ENCODE peak calls at places on chromosomes 12 and 14, in six cellular contexts. O is NCI-H146; H is psoas muscle; J is mammary epithelial cell; E is NT2/D1; T is stimulated activated naive CD4-positive, alpha-beta T cell. X is an unnamed sample.

GRCh38 chr14:74834682-74835392 is 41.1 kb downstream of the PROX2 start:
- DNase-seq in O (no peak), H (no peak), J (no peak), E (no peak), T (no peak), X (no peak)

GRCh38 chr14:50937325-50937724 is 7.0 kb downstream of the PYGL start:
- DNase-seq in O (no peak), H (no peak), J (peak; percentile 78), E (no peak), T (no peak), X (no peak)

GRCh38 chr12:75959506-75959905 is 72.1 kb downstream of the PHLDA1 start:
- DNase-seq in O (no peak), H (no peak), J (no peak), E (no peak), T (no peak), X (no peak)

GRCh38 chr12:57223191-57224165 is 6.0 kb upstream of the SHMT2 start:
- DNase-seq in O (no peak), H (no peak), J (no peak), E (no peak), T (no peak), X (no peak)

GRCh38 chr12:52727037-52727436 is 23.7 kb upstream of the KRT77 start:
- DNase-seq in O (no peak), H (no peak), J (no peak), E (no peak), T (no peak), X (no peak)

GRCh38 chr14:25042362-25043299 is 7.3 kb downstream of the STXBP6 start:
- DNase-seq in O (peak; percentile 4), H (no peak), J (no peak), E (no peak), T (no peak), X (no peak)

GRCh38 chr12:103852498-103852992 is 11.5 kb upstream of the NT5DC3 start:
- DNase-seq in O (peak; percentile 92), H (no peak), J (peak; percentile 82), E (no peak), T (no peak), X (no peak)

GRCh38 chr12:83676896-83677295 is 990.2 kb downstream of the TMTC2 start:
- DNase-seq in O (no peak), H (no peak), J (no peak), E (no peak), T (no peak), X (peak; percentile 62)

GRCh38 chr14:104559043-104559768 is 20.4 kb upstream of the C14orf180 start:
- DNase-seq in O (no peak), H (peak; percentile 43), J (no peak), E (no peak), T (no peak), X (peak; percentile 3)

GRCh38 chr14:100546051-100546443 is 41.2 kb downstream of the BEGAIN start:
- DNase-seq in O (no peak), H (no peak), J (no peak), E (no peak), T (peak; percentile 59), X (no peak)

GRCh38 chr12:50057000-50057841 is at the start of gene ASIC1:
- DNase-seq in O (peak; percentile 89), H (peak; percentile 86), J (peak; percentile 67), E (no peak), T (peak; percentile 33), X (peak; percentile 87)

GRCh38 chr14:56206576-56206975 is 88.4 kb downstream of the PELI2 start:
- DNase-seq in O (no peak), H (no peak), J (no peak), E (no peak), T (no peak), X (no peak)

GRCh38 chr12:14138495-14138894 is 157.1 kb upstream of the GRIN2B start:
- DNase-seq in O (no peak), H (no peak), J (no peak), E (no peak), T (no peak), X (peak; percentile 34)

GRCh38 chr12:131436922-131437705 is 273.8 kb upstream of the SFSWAP start:
- DNase-seq in O (no peak), H (no peak), J (no peak), E (no peak), T (no peak), X (peak; percentile 52)

GRCh38 chr14:67490201-67490600 is 1.7 kb upstream of the TMEM229B start:
- DNase-seq in O (no peak), H (no peak), J (no peak), E (no peak), T (no peak), X (no peak)

GRCh38 chr14:68789798-68790655 is 2.8 kb downstream of the ZFP36L1 start:
- DNase-seq in O (no peak), H (peak; percentile 66), J (peak; percentile 37), E (no peak), T (peak; percentile 49), X (no peak)

GRCh38 chr12:26567126-26567525 is 265.9 kb downstream of the ITPR2 start:
- DNase-seq in O (no peak), H (no peak), J (no peak), E (no peak), T (no peak), X (no peak)

GRCh38 chr14:79483472-79483871 is 727.8 kb downstream of the DIO2 start:
- DNase-seq in O (no peak), H (no peak), J (no peak), E (no peak), T (no peak), X (no peak)

GRCh38 chr12:42541965-42542364 is 47.6 kb downstream of the PRICKLE1 start:
- DNase-seq in O (no peak), H (no peak), J (no peak), E (no peak), T (no peak), X (no peak)

GRCh38 chr14:95311752-95312151 is 8.0 kb downstream of the CLMN start:
- DNase-seq in O (no peak), H (no peak), J (no peak), E (no peak), T (no peak), X (no peak)

GRCh38 chr14:106417224-106418049 is 891.1 kb downstream of the TMEM121 start:
- DNase-seq in O (peak; percentile 89), H (peak; percentile 64), J (no peak), E (peak; percentile 16), T (peak; percentile 67), X (peak; percentile 58)